ENCODE peak calls at places on chromosomes 3 and 15, in seven cellular contexts. O is NCI-H1092, W is fibroblast of mammary gland, K is HS-5, V is B cell, C is HT-29, J is NCI-H1105. N is an unnamed sample.

GRCh38 chr15:90623854-90624253 is 93.3 kb upstream of the BLM start:
- DNase-seq in O (no peak), W (no peak), K (no peak), V (no peak), C (no peak), J (no peak), N (no peak)

GRCh38 chr3:59867185-59868002 is 817.6 kb upstream of the CFAP20DC start:
- DNase-seq in O (no peak), W (no peak), K (no peak), V (no peak), C (no peak), J (no peak), N (no peak)

GRCh38 chr15:45106002-45106790 is 7.8 kb downstream of the DUOX2 start:
- DNase-seq in O (no peak), W (no peak), K (no peak), V (no peak), C (no peak), J (no peak), N (no peak)

GRCh38 chr15:96416934-96417759 is 86.6 kb downstream of the NR2F2 start:
- DNase-seq in O (no peak), W (peak; percentile 6), K (no peak), V (no peak), C (no peak), J (no peak), N (no peak)

GRCh38 chr15:58957101-58957973 is 23.9 kb upstream of the SLTM start:
- DNase-seq in O (peak; percentile 24), W (peak; percentile 69), K (no peak), V (peak; percentile 61), C (peak; percentile 95), J (peak; percentile 50), N (peak; percentile 62)

GRCh38 chr3:71723452-71724170 is 1.6 kb downstream of the EIF4E3 start:
- DNase-seq in O (no peak), W (no peak), K (no peak), V (peak; percentile 70), C (no peak), J (no peak), N (peak; percentile 60)

GRCh38 chr3:194073926-194074325 is 62.0 kb upstream of the HES1 start:
- DNase-seq in O (no peak), W (no peak), K (no peak), V (no peak), C (no peak), J (no peak), N (no peak)

GRCh38 chr3:196422976-196423781 is 9.0 kb downstream of the UBXN7 start:
- DNase-seq in O (peak; percentile 60), W (peak; percentile 36), K (no peak), V (no peak), C (peak; percentile 23), J (peak; percentile 33), N (no peak)

GRCh38 chr3:153572654-153573053 is 410.6 kb downstream of the RAP2B start:
- DNase-seq in O (no peak), W (no peak), K (no peak), V (no peak), C (peak; percentile 18), J (no peak), N (no peak)

GRCh38 chr3:34374521-34374920 is 576.1 kb downstream of the PDCD6IP start:
- DNase-seq in O (no peak), W (no peak), K (no peak), V (no peak), C (no peak), J (no peak), N (no peak)

GRCh38 chr3:25594007-25594502 is 70.7 kb downstream of the TOP2B start:
- DNase-seq in O (no peak), W (peak; percentile 89), K (peak; percentile 65), V (no peak), C (peak; percentile 52), J (no peak), N (no peak)

GRCh38 chr3:108125151-108125540 is 34.3 kb upstream of the CD47 start:
- DNase-seq in O (no peak), W (no peak), K (no peak), V (no peak), C (no peak), J (no peak), N (no peak)

GRCh38 chr3:39142067-39142466 is 11.3 kb downstream of the CSRNP1 start:
- DNase-seq in O (no peak), W (no peak), K (no peak), V (no peak), C (no peak), J (peak; percentile 55), N (no peak)

GRCh38 chr3:141960731-141961130 is 84.3 kb downstream of the ATP1B3 start:
- DNase-seq in O (no peak), W (peak; percentile 77), K (no peak), V (no peak), C (no peak), J (no peak), N (no peak)

GRCh38 chr3:82100378-82100777 is 338.9 kb upstream of the GBE1 start:
- DNase-seq in O (no peak), W (no peak), K (no peak), V (no peak), C (no peak), J (no peak), N (no peak)

GRCh38 chr15:39942101-39942752 is 8.3 kb downstream of the EIF2AK4 start:
- DNase-seq in O (no peak), W (peak; percentile 79), K (no peak), V (no peak), C (no peak), J (no peak), N (no peak)

GRCh38 chr3:60391292-60391691 is 860.0 kb downstream of the FHIT start:
- DNase-seq in O (no peak), W (no peak), K (no peak), V (no peak), C (no peak), J (no peak), N (no peak)

GRCh38 chr3:63968612-63969350 is 54.5 kb downstream of the PSMD6 start:
- DNase-seq in O (no peak), W (no peak), K (peak; percentile 23), V (no peak), C (no peak), J (no peak), N (no peak)

GRCh38 chr3:65732060-65732933 is 306.4 kb downstream of the MAGI1 start:
- DNase-seq in O (peak; percentile 9), W (peak; percentile 73), K (peak; percentile 44), V (peak; percentile 43), C (peak; percentile 54), J (peak; percentile 15), N (peak; percentile 60)

GRCh38 chr15:58520936-58521292 is 89.1 kb downstream of the LIPC start:
- DNase-seq in O (no peak), W (no peak), K (no peak), V (no peak), C (no peak), J (no peak), N (no peak)

GRCh38 chr3:139458348-139458747 is 18.0 kb downstream of the RBP2 start:
- DNase-seq in O (no peak), W (no peak), K (no peak), V (no peak), C (no peak), J (no peak), N (no peak)

GRCh38 chr3:174325834-174326705 is 533.1 kb upstream of the NAALADL2 start:
- DNase-seq in O (no peak), W (peak; percentile 67), K (no peak), V (no peak), C (no peak), J (no peak), N (no peak)

GRCh38 chr15:49927462-49927861 is 191.6 kb downstream of the ATP8B4 start:
- DNase-seq in O (no peak), W (peak; percentile 90), K (peak; percentile 9), V (no peak), C (no peak), J (no peak), N (no peak)

GRCh38 chr15:41661078-41661528 is 898 bp downstream of the MGA start:
- DNase-seq in O (no peak), W (no peak), K (no peak), V (no peak), C (peak; percentile 47), J (no peak), N (no peak)

GRCh38 chr3:72062017-72062416 is 277.1 kb upstream of the PROK2 start:
- DNase-seq in O (no peak), W (no peak), K (no peak), V (no peak), C (no peak), J (no peak), N (no peak)

GRCh38 chr3:63351159-63352007 is 73.3 kb downstream of the SYNPR start:
- DNase-seq in O (peak; percentile 18), W (peak; percentile 82), K (peak; percentile 34), V (peak; percentile 10), C (peak; percentile 65), J (peak; percentile 7), N (peak; percentile 36)

GRCh38 chr3:13164893-13165492 is 91.8 kb upstream of the IQSEC1 start:
- DNase-seq in O (no peak), W (no peak), K (no peak), V (no peak), C (no peak), J (no peak), N (no peak)

GRCh38 chr3:183390844-183391243 is 37.6 kb downstream of the MCF2L2 start:
- DNase-seq in O (no peak), W (no peak), K (no peak), V (no peak), C (no peak), J (no peak), N (no peak)

GRCh38 chr3:186149319-186149718 is 40.4 kb upstream of the ETV5 start:
- DNase-seq in O (no peak), W (no peak), K (no peak), V (no peak), C (no peak), J (no peak), N (no peak)

GRCh38 chr15:88918738-88919137 is 5.6 kb upstream of the MFGE8 start:
- DNase-seq in O (no peak), W (peak; percentile 99), K (peak; percentile 95), V (no peak), C (peak; percentile 78), J (peak; percentile 15), N (no peak)

GRCh38 chr15:69887553-69887952 is 210.2 kb downstream of the TLE3 start:
- DNase-seq in O (no peak), W (no peak), K (no peak), V (no peak), C (no peak), J (no peak), N (no peak)

GRCh38 chr3:11507719-11508118 is 136.0 kb downstream of the VGLL4 start:
- DNase-seq in O (no peak), W (peak; percentile 40), K (no peak), V (no peak), C (no peak), J (no peak), N (no peak)

GRCh38 chr15:70596354-70597055 is 166.9 kb downstream of the UACA start:
- DNase-seq in O (no peak), W (peak; percentile 96), K (peak; percentile 28), V (no peak), C (peak; percentile 75), J (no peak), N (no peak)

N was measured in GM13977.